ENCODE peak calls at places on chromosome 18, in ten cellular contexts. C is HFF-Myc; H is fibroblast of lung; I is HEK293T; W is EL; E is SK-N-MC; T is COR-L47; K is HTR-8/SVneo; P is activated CD8-positive, alpha-beta memory T cell treated with anti-CD3 and anti-CD28 coated beads, Interleukin-2, amount 50 U/mL, for 48 hours; Y is chondrocyte. F is an unnamed sample.

GRCh38 chr18:7575465-7576026 is 8.4 kb downstream of the PTPRM start:
- DNase-seq in C (no peak), H (peak; percentile 71), I (no peak), W (peak; percentile 75), E (no peak), T (no peak), K (no peak), P (no peak), Y (no peak), F (no peak)

GRCh38 chr18:68840554-68841263 is 42.8 kb downstream of the CCDC102B start:
- DNase-seq in C (peak; percentile 88), H (peak; percentile 96), I (no peak), W (peak; percentile 91), E (peak; percentile 28), T (no peak), K (peak; percentile 12), P (no peak), Y (no peak), F (no peak)

GRCh38 chr18:6370410-6370809 is 44.3 kb downstream of the L3MBTL4 start:
- DNase-seq in C (no peak), H (peak; percentile 1), I (peak; percentile 13), W (no peak), E (no peak), T (peak; percentile 41), K (no peak), P (no peak), Y (no peak), F (no peak)

GRCh38 chr18:44759925-44760342 is 79.2 kb downstream of the SETBP1 start:
- DNase-seq in C (no peak), H (no peak), I (no peak), W (no peak), E (no peak), T (no peak), K (no peak), P (no peak), Y (no peak), F (no peak)

GRCh38 chr18:78767648-78768071 is 212.0 kb upstream of the SALL3 start:
- DNase-seq in C (no peak), H (no peak), I (no peak), W (no peak), E (no peak), T (no peak), K (no peak), P (no peak), Y (peak; percentile 79), F (no peak)

GRCh38 chr18:60146220-60146960 is 226.2 kb downstream of the MC4R start:
- DNase-seq in C (no peak), H (peak; percentile 29), I (no peak), W (no peak), E (no peak), T (no peak), K (no peak), P (no peak), Y (no peak), F (no peak)

GRCh38 chr18:13577091-13577697 is 149.2 kb downstream of the FAM210A start:
- DNase-seq in C (no peak), H (peak; percentile 65), I (no peak), W (peak; percentile 47), E (no peak), T (no peak), K (peak; percentile 11), P (peak; percentile 70), Y (no peak), F (no peak)

GRCh38 chr18:76162886-76163285 is 332.2 kb downstream of the ZNF516 start:
- DNase-seq in C (no peak), H (no peak), I (no peak), W (no peak), E (no peak), T (no peak), K (no peak), P (no peak), Y (no peak), F (no peak)

GRCh38 chr18:23893653-23894052 is 120.9 kb upstream of the TTC39C start:
- DNase-seq in C (no peak), H (no peak), I (no peak), W (no peak), E (no peak), T (no peak), K (no peak), P (no peak), Y (no peak), F (no peak)

GRCh38 chr18:50231621-50232020 is 34.7 kb downstream of the CFAP53 start:
- DNase-seq in C (no peak), H (no peak), I (no peak), W (no peak), E (no peak), T (no peak), K (no peak), P (no peak), Y (no peak), F (no peak)

GRCh38 chr18:8787764-8788163 is 82.4 kb downstream of the MTCL1 start:
- DNase-seq in C (no peak), H (no peak), I (no peak), W (no peak), E (no peak), T (no peak), K (no peak), P (no peak), Y (no peak), F (no peak)

GRCh38 chr18:3758531-3758930 is 308.6 kb downstream of the TGIF1 start:
- DNase-seq in C (peak; percentile 41), H (peak; percentile 87), I (no peak), W (peak; percentile 78), E (no peak), T (no peak), K (peak; percentile 36), P (no peak), Y (no peak), F (no peak)

GRCh38 chr18:39571511-39571910 is 2005.9 kb upstream of the CELF4 start:
- DNase-seq in C (no peak), H (peak; percentile 3), I (peak; percentile 56), W (peak; percentile 1), E (no peak), T (peak; percentile 45), K (no peak), P (no peak), Y (no peak), F (no peak)

GRCh38 chr18:27120246-27120645 is 64.9 kb downstream of the CHST9 start:
- DNase-seq in C (no peak), H (peak; percentile 53), I (no peak), W (no peak), E (no peak), T (no peak), K (no peak), P (no peak), Y (no peak), F (no peak)

GRCh38 chr18:47507651-47508050 is 256.2 kb upstream of the SKOR2 start:
- DNase-seq in C (no peak), H (no peak), I (no peak), W (no peak), E (no peak), T (no peak), K (no peak), P (no peak), Y (no peak), F (no peak)

GRCh38 chr18:25737710-25738251 is 352.6 kb downstream of the SS18 start:
- DNase-seq in C (peak; percentile 71), H (peak; percentile 98), I (no peak), W (peak; percentile 97), E (no peak), T (no peak), K (no peak), P (no peak), Y (no peak), F (no peak)

GRCh38 chr18:44758821-44759624 is 78.3 kb downstream of the SETBP1 start:
- DNase-seq in C (no peak), H (no peak), I (no peak), W (no peak), E (no peak), T (no peak), K (no peak), P (peak; percentile 70), Y (no peak), F (no peak)

GRCh38 chr18:76955529-76956170 is 133.3 kb downstream of the ZNF236 start:
- DNase-seq in C (no peak), H (no peak), I (no peak), W (no peak), E (no peak), T (peak; percentile 27), K (no peak), P (no peak), Y (no peak), F (no peak)

GRCh38 chr18:57786038-57786437 is 17.1 kb downstream of the ATP8B1 start:
- DNase-seq in C (no peak), H (no peak), I (no peak), W (no peak), E (no peak), T (peak; percentile 90), K (no peak), P (no peak), Y (no peak), F (no peak)

GRCh38 chr18:5890261-5890605 is 5.1 kb downstream of the TMEM200C start:
- DNase-seq in C (no peak), H (peak; percentile 17), I (no peak), W (no peak), E (no peak), T (no peak), K (no peak), P (peak; percentile 49), Y (peak; percentile 88), F (no peak)

GRCh38 chr18:68944330-68944729 is 146.4 kb downstream of the CCDC102B start:
- DNase-seq in C (no peak), H (no peak), I (no peak), W (no peak), E (no peak), T (no peak), K (no peak), P (no peak), Y (no peak), F (no peak)

GRCh38 chr18:25076980-25077780 is 274.8 kb downstream of the ZNF521 start:
- DNase-seq in C (no peak), H (no peak), I (peak; percentile 19), W (no peak), E (no peak), T (no peak), K (no peak), P (no peak), Y (no peak), F (no peak)

GRCh38 chr18:78612801-78613200 is 366.8 kb upstream of the SALL3 start:
- DNase-seq in C (no peak), H (no peak), I (no peak), W (no peak), E (no peak), T (no peak), K (no peak), P (no peak), Y (no peak), F (no peak)

GRCh38 chr18:22052405-22053105 is 116.8 kb upstream of the GATA6 start:
- DNase-seq in C (no peak), H (no peak), I (no peak), W (no peak), E (no peak), T (no peak), K (no peak), P (no peak), Y (no peak), F (no peak)

GRCh38 chr18:34002130-34002529 is 222.6 kb downstream of the NOL4 start:
- DNase-seq in C (no peak), H (no peak), I (no peak), W (no peak), E (no peak), T (no peak), K (no peak), P (no peak), Y (no peak), F (no peak)

GRCh38 chr18:36075862-36076587 is 8.7 kb upstream of the RPRD1A start:
- DNase-seq in C (peak; percentile 37), H (peak; percentile 60), I (no peak), W (peak; percentile 79), E (no peak), T (no peak), K (no peak), P (no peak), Y (no peak), F (peak; percentile 32)

GRCh38 chr18:26649193-26649543 is 100.8 kb upstream of the KCTD1 start:
- DNase-seq in C (no peak), H (no peak), I (no peak), W (no peak), E (no peak), T (no peak), K (no peak), P (no peak), Y (no peak), F (no peak)

GRCh38 chr18:7626922-7627440 is 59.9 kb downstream of the PTPRM start:
- DNase-seq in C (peak; percentile 72), H (peak; percentile 78), I (no peak), W (peak; percentile 94), E (no peak), T (no peak), K (peak; percentile 77), P (no peak), Y (no peak), F (no peak)

F was measured in HuH-7.5.